ENCODE peak calls at places on chromosomes 5 and 9, in ten cellular contexts. One of them, this sample, is unnamed.

GRCh38 chr5:180080670-180081280 is 9.2 kb upstream of the RNF130 start:
- DNase-seq in lower leg skin: peak
- DNase-seq in neural progenitor cell: no peak
- DNase-seq in amniotic stem cell: no peak
- DNase-seq in GM12865: no peak
- DNase-seq in dorsolateral prefrontal cortex: no peak
- DNase-seq in activated B cell treated with CpG ODN at 0.5 μM for 24 hours: no peak
- DNase-seq in CD8-positive, alpha-beta memory T cell: no peak
- DNase-seq in NCI-H2029: no peak
- DNase-seq in activated CD8-positive, alpha-beta T cell treated with anti-CD3 and anti-CD28 coated beads, Interleukin-2, amount 10 ng/mL, durations not matched to agents 7 days and 5 days: peak
- DNase-seq in this sample: no peak

GRCh38 chr5:36242534-36243144 is 914 bp upstream of the NADK2 start:
- DNase-seq in lower leg skin: peak
- DNase-seq in neural progenitor cell: no peak
- DNase-seq in amniotic stem cell: no peak
- DNase-seq in GM12865: peak
- DNase-seq in dorsolateral prefrontal cortex: no peak
- DNase-seq in activated B cell treated with CpG ODN at 0.5 μM for 24 hours: no peak
- DNase-seq in CD8-positive, alpha-beta memory T cell: no peak
- DNase-seq in NCI-H2029: no peak
- DNase-seq in activated CD8-positive, alpha-beta T cell treated with anti-CD3 and anti-CD28 coated beads, Interleukin-2, amount 10 ng/mL, durations not matched to agents 7 days and 5 days: no peak
- DNase-seq in this sample: peak

GRCh38 chr5:175466700-175467318 is 11.6 kb upstream of the SFXN1 start:
- DNase-seq in lower leg skin: no peak
- DNase-seq in neural progenitor cell: no peak
- DNase-seq in amniotic stem cell: no peak
- DNase-seq in GM12865: no peak
- DNase-seq in dorsolateral prefrontal cortex: no peak
- DNase-seq in activated B cell treated with CpG ODN at 0.5 μM for 24 hours: no peak
- DNase-seq in CD8-positive, alpha-beta memory T cell: no peak
- DNase-seq in NCI-H2029: no peak
- DNase-seq in activated CD8-positive, alpha-beta T cell treated with anti-CD3 and anti-CD28 coated beads, Interleukin-2, amount 10 ng/mL, durations not matched to agents 7 days and 5 days: no peak
- DNase-seq in this sample: peak

GRCh38 chr5:178555771-178556211 is 34.4 kb downstream of the COL23A1 start:
- DNase-seq in lower leg skin: no peak
- DNase-seq in neural progenitor cell: peak
- DNase-seq in amniotic stem cell: no peak
- DNase-seq in GM12865: no peak
- DNase-seq in dorsolateral prefrontal cortex: no peak
- DNase-seq in activated B cell treated with CpG ODN at 0.5 μM for 24 hours: no peak
- DNase-seq in CD8-positive, alpha-beta memory T cell: no peak
- DNase-seq in NCI-H2029: no peak
- DNase-seq in activated CD8-positive, alpha-beta T cell treated with anti-CD3 and anti-CD28 coated beads, Interleukin-2, amount 10 ng/mL, durations not matched to agents 7 days and 5 days: no peak
- DNase-seq in this sample: no peak

GRCh38 chr9:2810424-2811075 is 33.3 kb downstream of the PUM3 start:
- DNase-seq in lower leg skin: no peak
- DNase-seq in neural progenitor cell: peak
- DNase-seq in amniotic stem cell: no peak
- DNase-seq in GM12865: no peak
- DNase-seq in dorsolateral prefrontal cortex: no peak
- DNase-seq in activated B cell treated with CpG ODN at 0.5 μM for 24 hours: no peak
- DNase-seq in CD8-positive, alpha-beta memory T cell: no peak
- DNase-seq in NCI-H2029: no peak
- DNase-seq in activated CD8-positive, alpha-beta T cell treated with anti-CD3 and anti-CD28 coated beads, Interleukin-2, amount 10 ng/mL, durations not matched to agents 7 days and 5 days: no peak
- DNase-seq in this sample: no peak

GRCh38 chr9:79189511-79189924 is 382.2 kb upstream of the TLE4 start:
- DNase-seq in lower leg skin: no peak
- DNase-seq in neural progenitor cell: no peak
- DNase-seq in amniotic stem cell: no peak
- DNase-seq in GM12865: no peak
- DNase-seq in dorsolateral prefrontal cortex: no peak
- DNase-seq in activated B cell treated with CpG ODN at 0.5 μM for 24 hours: no peak
- DNase-seq in CD8-positive, alpha-beta memory T cell: no peak
- DNase-seq in NCI-H2029: no peak
- DNase-seq in activated CD8-positive, alpha-beta T cell treated with anti-CD3 and anti-CD28 coated beads, Interleukin-2, amount 10 ng/mL, durations not matched to agents 7 days and 5 days: no peak
- DNase-seq in this sample: peak

GRCh38 chr9:87674565-87675299 is 51.2 kb upstream of the CTSL start:
- DNase-seq in lower leg skin: peak
- DNase-seq in neural progenitor cell: no peak
- DNase-seq in amniotic stem cell: no peak
- DNase-seq in GM12865: no peak
- DNase-seq in dorsolateral prefrontal cortex: no peak
- DNase-seq in activated B cell treated with CpG ODN at 0.5 μM for 24 hours: no peak
- DNase-seq in CD8-positive, alpha-beta memory T cell: no peak
- DNase-seq in NCI-H2029: no peak
- DNase-seq in activated CD8-positive, alpha-beta T cell treated with anti-CD3 and anti-CD28 coated beads, Interleukin-2, amount 10 ng/mL, durations not matched to agents 7 days and 5 days: no peak
- DNase-seq in this sample: no peak

GRCh38 chr9:14400658-14400995 is 86.7 kb upstream of the NFIB start:
- DNase-seq in lower leg skin: no peak
- DNase-seq in neural progenitor cell: peak
- DNase-seq in amniotic stem cell: no peak
- DNase-seq in GM12865: no peak
- DNase-seq in dorsolateral prefrontal cortex: peak
- DNase-seq in activated B cell treated with CpG ODN at 0.5 μM for 24 hours: no peak
- DNase-seq in CD8-positive, alpha-beta memory T cell: no peak
- DNase-seq in NCI-H2029: peak
- DNase-seq in activated CD8-positive, alpha-beta T cell treated with anti-CD3 and anti-CD28 coated beads, Interleukin-2, amount 10 ng/mL, durations not matched to agents 7 days and 5 days: no peak
- DNase-seq in this sample: peak

GRCh38 chr9:100355561-100355960 is 2.8 kb upstream of the TEX10 start:
- DNase-seq in lower leg skin: no peak
- DNase-seq in neural progenitor cell: no peak
- DNase-seq in amniotic stem cell: no peak
- DNase-seq in GM12865: peak
- DNase-seq in dorsolateral prefrontal cortex: no peak
- DNase-seq in activated B cell treated with CpG ODN at 0.5 μM for 24 hours: no peak
- DNase-seq in CD8-positive, alpha-beta memory T cell: no peak
- DNase-seq in NCI-H2029: peak
- DNase-seq in activated CD8-positive, alpha-beta T cell treated with anti-CD3 and anti-CD28 coated beads, Interleukin-2, amount 10 ng/mL, durations not matched to agents 7 days and 5 days: no peak
- DNase-seq in this sample: no peak

GRCh38 chr9:127767909-127768331 is 10.5 kb downstream of the SH2D3C start:
- DNase-seq in lower leg skin: no peak
- DNase-seq in neural progenitor cell: no peak
- DNase-seq in amniotic stem cell: no peak
- DNase-seq in GM12865: no peak
- DNase-seq in dorsolateral prefrontal cortex: no peak
- DNase-seq in activated B cell treated with CpG ODN at 0.5 μM for 24 hours: no peak
- DNase-seq in CD8-positive, alpha-beta memory T cell: no peak
- DNase-seq in NCI-H2029: no peak
- DNase-seq in activated CD8-positive, alpha-beta T cell treated with anti-CD3 and anti-CD28 coated beads, Interleukin-2, amount 10 ng/mL, durations not matched to agents 7 days and 5 days: no peak
- DNase-seq in this sample: no peak

GRCh38 chr5:75054110-75054930 is 2.0 kb upstream of the GCNT4 start:
- DNase-seq in lower leg skin: no peak
- DNase-seq in neural progenitor cell: peak
- DNase-seq in amniotic stem cell: no peak
- DNase-seq in GM12865: no peak
- DNase-seq in dorsolateral prefrontal cortex: no peak
- DNase-seq in activated B cell treated with CpG ODN at 0.5 μM for 24 hours: no peak
- DNase-seq in CD8-positive, alpha-beta memory T cell: no peak
- DNase-seq in NCI-H2029: no peak
- DNase-seq in activated CD8-positive, alpha-beta T cell treated with anti-CD3 and anti-CD28 coated beads, Interleukin-2, amount 10 ng/mL, durations not matched to agents 7 days and 5 days: peak
- DNase-seq in this sample: peak

GRCh38 chr5:149011084-149011483 is 51.8 kb downstream of the SH3TC2 start:
- DNase-seq in lower leg skin: no peak
- DNase-seq in neural progenitor cell: no peak
- DNase-seq in amniotic stem cell: no peak
- DNase-seq in GM12865: no peak
- DNase-seq in dorsolateral prefrontal cortex: no peak
- DNase-seq in activated B cell treated with CpG ODN at 0.5 μM for 24 hours: no peak
- DNase-seq in CD8-positive, alpha-beta memory T cell: no peak
- DNase-seq in NCI-H2029: no peak
- DNase-seq in activated CD8-positive, alpha-beta T cell treated with anti-CD3 and anti-CD28 coated beads, Interleukin-2, amount 10 ng/mL, durations not matched to agents 7 days and 5 days: no peak
- DNase-seq in this sample: no peak

GRCh38 chr5:96370981-96371380 is 62.1 kb downstream of the PCSK1 start:
- DNase-seq in lower leg skin: no peak
- DNase-seq in neural progenitor cell: no peak
- DNase-seq in amniotic stem cell: no peak
- DNase-seq in GM12865: no peak
- DNase-seq in dorsolateral prefrontal cortex: no peak
- DNase-seq in activated B cell treated with CpG ODN at 0.5 μM for 24 hours: no peak
- DNase-seq in CD8-positive, alpha-beta memory T cell: no peak
- DNase-seq in NCI-H2029: peak
- DNase-seq in activated CD8-positive, alpha-beta T cell treated with anti-CD3 and anti-CD28 coated beads, Interleukin-2, amount 10 ng/mL, durations not matched to agents 7 days and 5 days: no peak
- DNase-seq in this sample: no peak

GRCh38 chr5:17180957-17181723 is 36.3 kb upstream of the BASP1 start:
- DNase-seq in lower leg skin: no peak
- DNase-seq in neural progenitor cell: no peak
- DNase-seq in amniotic stem cell: peak
- DNase-seq in GM12865: no peak
- DNase-seq in dorsolateral prefrontal cortex: no peak
- DNase-seq in activated B cell treated with CpG ODN at 0.5 μM for 24 hours: no peak
- DNase-seq in CD8-positive, alpha-beta memory T cell: no peak
- DNase-seq in NCI-H2029: no peak
- DNase-seq in activated CD8-positive, alpha-beta T cell treated with anti-CD3 and anti-CD28 coated beads, Interleukin-2, amount 10 ng/mL, durations not matched to agents 7 days and 5 days: no peak
- DNase-seq in this sample: peak

GRCh38 chr9:115296831-115297565 is 179.0 kb upstream of the TNC start:
- DNase-seq in lower leg skin: no peak
- DNase-seq in neural progenitor cell: no peak
- DNase-seq in amniotic stem cell: no peak
- DNase-seq in GM12865: no peak
- DNase-seq in dorsolateral prefrontal cortex: no peak
- DNase-seq in activated B cell treated with CpG ODN at 0.5 μM for 24 hours: no peak
- DNase-seq in CD8-positive, alpha-beta memory T cell: no peak
- DNase-seq in NCI-H2029: no peak
- DNase-seq in activated CD8-positive, alpha-beta T cell treated with anti-CD3 and anti-CD28 coated beads, Interleukin-2, amount 10 ng/mL, durations not matched to agents 7 days and 5 days: no peak
- DNase-seq in this sample: no peak

GRCh38 chr9:36499156-36499886 is 73.4 kb upstream of the MELK start:
- DNase-seq in lower leg skin: no peak
- DNase-seq in neural progenitor cell: peak
- DNase-seq in amniotic stem cell: no peak
- DNase-seq in GM12865: no peak
- DNase-seq in dorsolateral prefrontal cortex: no peak
- DNase-seq in activated B cell treated with CpG ODN at 0.5 μM for 24 hours: no peak
- DNase-seq in CD8-positive, alpha-beta memory T cell: no peak
- DNase-seq in NCI-H2029: no peak
- DNase-seq in activated CD8-positive, alpha-beta T cell treated with anti-CD3 and anti-CD28 coated beads, Interleukin-2, amount 10 ng/mL, durations not matched to agents 7 days and 5 days: no peak
- DNase-seq in this sample: no peak

GRCh38 chr5:146751054-146751453 is 127.5 kb downstream of the PPP2R2B start:
- DNase-seq in lower leg skin: no peak
- DNase-seq in neural progenitor cell: no peak
- DNase-seq in amniotic stem cell: no peak
- DNase-seq in GM12865: no peak
- DNase-seq in dorsolateral prefrontal cortex: no peak
- DNase-seq in activated B cell treated with CpG ODN at 0.5 μM for 24 hours: no peak
- DNase-seq in CD8-positive, alpha-beta memory T cell: no peak
- DNase-seq in NCI-H2029: peak
- DNase-seq in activated CD8-positive, alpha-beta T cell treated with anti-CD3 and anti-CD28 coated beads, Interleukin-2, amount 10 ng/mL, durations not matched to agents 7 days and 5 days: no peak
- DNase-seq in this sample: no peak

GRCh38 chr9:99105152-99106043 is 485 bp downstream of the TGFBR1 start:
- DNase-seq in lower leg skin: peak
- DNase-seq in neural progenitor cell: peak
- DNase-seq in amniotic stem cell: peak
- DNase-seq in GM12865: peak
- DNase-seq in dorsolateral prefrontal cortex: peak
- DNase-seq in activated B cell treated with CpG ODN at 0.5 μM for 24 hours: peak
- DNase-seq in CD8-positive, alpha-beta memory T cell: peak
- DNase-seq in NCI-H2029: no peak
- DNase-seq in activated CD8-positive, alpha-beta T cell treated with anti-CD3 and anti-CD28 coated beads, Interleukin-2, amount 10 ng/mL, durations not matched to agents 7 days and 5 days: peak
- DNase-seq in this sample: peak

GRCh38 chr9:111514967-111515366 is 10.0 kb upstream of the ZNF483 start:
- DNase-seq in lower leg skin: no peak
- DNase-seq in neural progenitor cell: no peak
- DNase-seq in amniotic stem cell: no peak
- DNase-seq in GM12865: no peak
- DNase-seq in dorsolateral prefrontal cortex: no peak
- DNase-seq in activated B cell treated with CpG ODN at 0.5 μM for 24 hours: no peak
- DNase-seq in CD8-positive, alpha-beta memory T cell: no peak
- DNase-seq in NCI-H2029: no peak
- DNase-seq in activated CD8-positive, alpha-beta T cell treated with anti-CD3 and anti-CD28 coated beads, Interleukin-2, amount 10 ng/mL, durations not matched to agents 7 days and 5 days: no peak
- DNase-seq in this sample: no peak

GRCh38 chr5:138369249-138369648 is 16.8 kb downstream of the KDM3B start:
- DNase-seq in lower leg skin: no peak
- DNase-seq in neural progenitor cell: no peak
- DNase-seq in amniotic stem cell: no peak
- DNase-seq in GM12865: no peak
- DNase-seq in dorsolateral prefrontal cortex: no peak
- DNase-seq in activated B cell treated with CpG ODN at 0.5 μM for 24 hours: no peak
- DNase-seq in CD8-positive, alpha-beta memory T cell: no peak
- DNase-seq in NCI-H2029: no peak
- DNase-seq in activated CD8-positive, alpha-beta T cell treated with anti-CD3 and anti-CD28 coated beads, Interleukin-2, amount 10 ng/mL, durations not matched to agents 7 days and 5 days: no peak
- DNase-seq in this sample: no peak

GRCh38 chr5:92944337-92944736 is 636.7 kb downstream of the NR2F1-AS1 start:
- DNase-seq in lower leg skin: no peak
- DNase-seq in neural progenitor cell: no peak
- DNase-seq in amniotic stem cell: no peak
- DNase-seq in GM12865: no peak
- DNase-seq in dorsolateral prefrontal cortex: no peak
- DNase-seq in activated B cell treated with CpG ODN at 0.5 μM for 24 hours: no peak
- DNase-seq in CD8-positive, alpha-beta memory T cell: no peak
- DNase-seq in NCI-H2029: no peak
- DNase-seq in activated CD8-positive, alpha-beta T cell treated with anti-CD3 and anti-CD28 coated beads, Interleukin-2, amount 10 ng/mL, durations not matched to agents 7 days and 5 days: no peak
- DNase-seq in this sample: no peak

GRCh38 chr5:107359916-107360234 is 310.9 kb downstream of the EFNA5 start:
- DNase-seq in lower leg skin: no peak
- DNase-seq in neural progenitor cell: no peak
- DNase-seq in amniotic stem cell: no peak
- DNase-seq in GM12865: no peak
- DNase-seq in dorsolateral prefrontal cortex: no peak
- DNase-seq in activated B cell treated with CpG ODN at 0.5 μM for 24 hours: no peak
- DNase-seq in CD8-positive, alpha-beta memory T cell: no peak
- DNase-seq in NCI-H2029: no peak
- DNase-seq in activated CD8-positive, alpha-beta T cell treated with anti-CD3 and anti-CD28 coated beads, Interleukin-2, amount 10 ng/mL, durations not matched to agents 7 days and 5 days: no peak
- DNase-seq in this sample: no peak

GRCh38 chr5:132473019-132473531 is 17.5 kb downstream of the IRF1 start:
- DNase-seq in lower leg skin: no peak
- DNase-seq in neural progenitor cell: no peak
- DNase-seq in amniotic stem cell: no peak
- DNase-seq in GM12865: peak
- DNase-seq in dorsolateral prefrontal cortex: peak
- DNase-seq in activated B cell treated with CpG ODN at 0.5 μM for 24 hours: peak
- DNase-seq in CD8-positive, alpha-beta memory T cell: peak
- DNase-seq in NCI-H2029: no peak
- DNase-seq in activated CD8-positive, alpha-beta T cell treated with anti-CD3 and anti-CD28 coated beads, Interleukin-2, amount 10 ng/mL, durations not matched to agents 7 days and 5 days: peak
- DNase-seq in this sample: no peak

GRCh38 chr9:113602126-113603119 is 138.9 kb downstream of the RGS3 start:
- DNase-seq in lower leg skin: peak
- DNase-seq in neural progenitor cell: peak
- DNase-seq in amniotic stem cell: no peak
- DNase-seq in GM12865: no peak
- DNase-seq in dorsolateral prefrontal cortex: no peak
- DNase-seq in activated B cell treated with CpG ODN at 0.5 μM for 24 hours: no peak
- DNase-seq in CD8-positive, alpha-beta memory T cell: no peak
- DNase-seq in NCI-H2029: peak
- DNase-seq in activated CD8-positive, alpha-beta T cell treated with anti-CD3 and anti-CD28 coated beads, Interleukin-2, amount 10 ng/mL, durations not matched to agents 7 days and 5 days: peak
- DNase-seq in this sample: peak

GRCh38 chr9:125949247-125949646 is 202.1 kb downstream of the PBX3 start:
- DNase-seq in lower leg skin: no peak
- DNase-seq in neural progenitor cell: no peak
- DNase-seq in amniotic stem cell: no peak
- DNase-seq in GM12865: no peak
- DNase-seq in dorsolateral prefrontal cortex: no peak
- DNase-seq in activated B cell treated with CpG ODN at 0.5 μM for 24 hours: no peak
- DNase-seq in CD8-positive, alpha-beta memory T cell: no peak
- DNase-seq in NCI-H2029: no peak
- DNase-seq in activated CD8-positive, alpha-beta T cell treated with anti-CD3 and anti-CD28 coated beads, Interleukin-2, amount 10 ng/mL, durations not matched to agents 7 days and 5 days: no peak
- DNase-seq in this sample: no peak

GRCh38 chr9:97714435-97714834 is 17.3 kb upstream of the XPA start:
- DNase-seq in lower leg skin: no peak
- DNase-seq in neural progenitor cell: no peak
- DNase-seq in amniotic stem cell: no peak
- DNase-seq in GM12865: peak
- DNase-seq in dorsolateral prefrontal cortex: no peak
- DNase-seq in activated B cell treated with CpG ODN at 0.5 μM for 24 hours: no peak
- DNase-seq in CD8-positive, alpha-beta memory T cell: no peak
- DNase-seq in NCI-H2029: no peak
- DNase-seq in activated CD8-positive, alpha-beta T cell treated with anti-CD3 and anti-CD28 coated beads, Interleukin-2, amount 10 ng/mL, durations not matched to agents 7 days and 5 days: no peak
- DNase-seq in this sample: peak

GRCh38 chr5:153900703-153901395 is 137.9 kb downstream of the FAM114A2 start:
- DNase-seq in lower leg skin: no peak
- DNase-seq in neural progenitor cell: no peak
- DNase-seq in amniotic stem cell: peak
- DNase-seq in GM12865: no peak
- DNase-seq in dorsolateral prefrontal cortex: no peak
- DNase-seq in activated B cell treated with CpG ODN at 0.5 μM for 24 hours: no peak
- DNase-seq in CD8-positive, alpha-beta memory T cell: no peak
- DNase-seq in NCI-H2029: no peak
- DNase-seq in activated CD8-positive, alpha-beta T cell treated with anti-CD3 and anti-CD28 coated beads, Interleukin-2, amount 10 ng/mL, durations not matched to agents 7 days and 5 days: no peak
- DNase-seq in this sample: peak

GRCh38 chr5:138051441-138052296 is 18.8 kb upstream of the FAM13B start:
- DNase-seq in lower leg skin: no peak
- DNase-seq in neural progenitor cell: no peak
- DNase-seq in amniotic stem cell: no peak
- DNase-seq in GM12865: no peak
- DNase-seq in dorsolateral prefrontal cortex: no peak
- DNase-seq in activated B cell treated with CpG ODN at 0.5 μM for 24 hours: no peak
- DNase-seq in CD8-positive, alpha-beta memory T cell: no peak
- DNase-seq in NCI-H2029: no peak
- DNase-seq in activated CD8-positive, alpha-beta T cell treated with anti-CD3 and anti-CD28 coated beads, Interleukin-2, amount 10 ng/mL, durations not matched to agents 7 days and 5 days: no peak
- DNase-seq in this sample: no peak

This sample was measured in osteoblast.